ENCODE peak calls at places on chromosome 1, in four cellular contexts. N is psoas muscle, E is pancreas, I is fibroblast of mammary gland. C is an unnamed sample.

GRCh38 chr1:182329471-182329870 is 62.1 kb downstream of the GLUL start:
- DNase-seq in I (no peak), E (no peak), N (no peak), C (no peak)

GRCh38 chr1:29698626-29699025 is 462.3 kb downstream of the PTPRU start:
- DNase-seq in N (peak), E (no peak), I (no peak), C (no peak)

GRCh38 chr1:53511933-53512806 is 53.0 kb downstream of the DMRTB1 start:
- DNase-seq in N (no peak), E (no peak), I (peak), C (no peak)

GRCh38 chr1:12370241-12370980 is 140.6 kb downstream of the VPS13D start:
- DNase-seq in N (no peak), I (no peak), E (no peak), C (no peak)

GRCh38 chr1:226939439-226940028 is 560 bp upstream of the COQ8A start:
- DNase-seq in E (peak), N (peak), I (no peak), C (no peak)

GRCh38 chr1:165671531-165671930 is 26.8 kb downstream of the ALDH9A1 start:
- DNase-seq in E (no peak), I (peak), N (no peak), C (no peak)

GRCh38 chr1:45752441-45753052 is 2.1 kb upstream of the IPP start:
- DNase-seq in I (peak), E (no peak), N (no peak), C (peak)

GRCh38 chr1:18288609-18289219 is 181.1 kb downstream of the IGSF21 start:
- DNase-seq in E (no peak), I (no peak), N (no peak), C (no peak)

GRCh38 chr1:47572731-47573505 is 135.1 kb downstream of the FOXD2 start:
- DNase-seq in E (no peak), I (no peak), N (no peak), C (no peak)

GRCh38 chr1:225887030-225887314 is 2.0 kb downstream of the LEFTY1 start:
- DNase-seq in E (no peak), I (no peak), N (no peak), C (no peak)

GRCh38 chr1:175423605-175424004 is 231.0 kb upstream of the KIAA0040 start:
- DNase-seq in I (no peak), E (no peak), N (no peak), C (no peak)

GRCh38 chr1:228487336-228488106 is at the start of gene RNF187:
- DNase-seq in E (peak), N (peak), I (no peak), C (no peak)